ENCODE peak calls at places on chromosome 22, in six cellular contexts. A is A549, H is GM12878, E is endothelial cell of umbilical vein, S is K562, Z is HepG2. J is an unnamed sample.
A peak's percentile ranks its signal among the peaks of the same experiment; 100 is the strongest.

GRCh38 chr22:41240377-41241132 is at the start of gene CHADL:
- DNase-seq in H (no peak), A (no peak), Z (peak; percentile 58), E (no peak), S (no peak), J (no peak)

GRCh38 chr22:50696251-50696798 is 23.7 kb downstream of the SHANK3 start:
- DNase-seq in H (no peak), S (no peak), Z (no peak), A (no peak), E (no peak), J (no peak)

GRCh38 chr22:24214467-24215285 is 30.2 kb downstream of the GGT5 start:
- DNase-seq in H (no peak), S (no peak), E (no peak), Z (no peak), A (no peak), J (no peak)

GRCh38 chr22:46107089-46107664 is 43.1 kb upstream of the PPARA start:
- DNase-seq in E (no peak), H (no peak), S (no peak), A (no peak), Z (no peak), J (no peak)

GRCh38 chr22:19850482-19851109 is 4.1 kb downstream of the GNB1L start:
- DNase-seq in A (no peak), Z (no peak), H (no peak), E (no peak), S (no peak), J (no peak)

GRCh38 chr22:20578192-20578591 is 70.8 kb downstream of the MED15 start:
- DNase-seq in E (no peak), S (no peak), Z (no peak), H (no peak), A (no peak), J (no peak)

GRCh38 chr22:20125201-20126174 is 6.1 kb upstream of the ZDHHC8 start:
- DNase-seq in S (no peak), Z (no peak), A (no peak), E (no peak), H (no peak), J (no peak)

GRCh38 chr22:19438286-19438685 is 5.9 kb downstream of the MRPL40 start:
- DNase-seq in S (no peak), A (no peak), E (no peak), H (no peak), Z (no peak), J (no peak)

GRCh38 chr22:46465793-46466192 is 71.6 kb downstream of the CELSR1 start:
- DNase-seq in H (no peak), S (no peak), Z (no peak), E (no peak), A (no peak), J (no peak)

GRCh38 chr22:24107668-24108067 is 73.6 kb upstream of the SUSD2 start:
- DNase-seq in H (no peak), S (no peak), Z (no peak), E (peak; percentile 62), A (no peak), J (no peak)

GRCh38 chr22:35582218-35582860 is 34.8 kb downstream of the MB start:
- DNase-seq in H (no peak), A (no peak), Z (no peak), E (no peak), S (no peak), J (no peak)

GRCh38 chr22:37675930-37676571 is 615 bp downstream of the LGALS1 start:
- DNase-seq in H (no peak), E (peak; percentile 23), Z (no peak), A (peak; percentile 24), S (peak; percentile 57), J (peak; percentile 62)

GRCh38 chr22:23534851-23535717 is 45.0 kb downstream of the IGLL1 start:
- DNase-seq in A (no peak), S (no peak), E (no peak), Z (no peak), H (no peak), J (no peak)

GRCh38 chr22:30885001-30885366 is 83.6 kb downstream of the MORC2 start:
- DNase-seq in H (no peak), S (no peak), A (no peak), E (no peak), Z (no peak), J (no peak)

GRCh38 chr22:46622081-46622521 is 1.9 kb downstream of the GRAMD4 start:
- DNase-seq in Z (no peak), E (peak; percentile 19), A (no peak), H (no peak), S (no peak), J (peak; percentile 52)

GRCh38 chr22:26318975-26319374 is 110.1 kb upstream of the ASPHD2 start:
- DNase-seq in A (no peak), H (no peak), S (peak; percentile 26), E (no peak), Z (peak; percentile 13), J (peak; percentile 15)

GRCh38 chr22:17121235-17122195 is at the start of gene TMEM121B:
- DNase-seq in S (peak; percentile 41), E (peak; percentile 23), Z (no peak), A (peak; percentile 14), H (no peak), J (peak; percentile 80)
- TF ChIP-seq MYC in S (no peak), E (no peak), Z (no peak), A (no peak), H (no peak), J (no peak)

DNA sequence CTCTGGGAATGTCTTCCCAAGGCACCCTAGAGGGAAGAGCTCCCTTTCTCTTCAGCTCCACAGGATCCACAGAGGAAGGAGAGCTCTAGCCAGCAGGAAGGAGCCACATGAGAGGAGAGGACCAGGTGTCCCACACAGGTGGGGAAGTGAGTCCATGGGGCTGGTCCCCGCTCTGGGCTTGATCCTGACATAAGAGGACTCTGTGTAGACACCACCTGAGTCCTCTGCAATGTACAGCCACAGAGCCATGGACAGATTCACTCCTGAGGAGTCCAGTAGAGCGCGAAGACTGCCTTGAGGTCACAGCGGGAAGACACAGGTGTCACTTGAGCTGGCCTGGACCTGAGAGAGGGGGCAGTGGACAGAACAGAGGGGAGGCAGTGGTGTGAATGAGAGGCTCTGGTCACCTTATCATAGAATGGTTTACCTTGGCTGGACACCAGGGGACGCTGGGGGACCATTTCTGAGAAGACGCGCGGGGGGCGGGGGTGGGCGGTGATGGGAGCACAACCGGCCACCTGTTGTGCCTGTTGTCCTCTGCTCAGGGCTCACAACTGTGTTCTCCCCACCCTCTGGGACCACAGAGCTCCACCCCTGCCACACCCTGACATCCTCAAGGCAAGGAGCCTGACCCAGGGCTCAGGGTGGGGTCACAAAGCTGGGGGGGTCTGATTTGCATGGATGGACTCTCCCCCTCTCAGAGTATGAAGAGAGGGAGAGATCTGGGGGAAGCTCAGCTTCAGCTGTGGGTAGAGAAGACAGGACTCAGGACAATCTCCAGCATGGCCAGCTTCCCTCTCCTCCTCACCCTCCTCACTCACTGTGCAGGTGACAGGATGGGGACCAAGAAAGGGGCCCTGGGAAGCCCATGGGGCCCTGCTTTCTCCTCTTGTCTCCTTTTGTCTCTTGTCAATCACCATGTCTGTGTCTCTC is 128.2 kb downstream of the ZNF280B start:
- DNase-seq in Z (no peak), E (no peak), S (peak; percentile 80), H (no peak), A (no peak), J (peak; percentile 9)
- TF ChIP-seq MYC in Z (no peak), E (no peak), S (no peak), H (no peak), A (no peak), J (no peak)

GRCh38 chr22:39175127-39176066 is 22.9 kb upstream of the CBX7 start:
- DNase-seq in Z (no peak), E (peak; percentile 64), S (no peak), A (peak; percentile 44), H (no peak), J (no peak)

GRCh38 chr22:39176067-39176621 is 23.7 kb upstream of the CBX7 start:
- DNase-seq in S (no peak), Z (peak; percentile 72), A (peak; percentile 57), E (peak; percentile 78), H (no peak), J (no peak)

GRCh38 chr22:39173050-39173706 is 20.7 kb upstream of the CBX7 start:
- DNase-seq in A (no peak), E (no peak), Z (no peak), H (no peak), S (no peak), J (no peak)

GRCh38 chr22:39173787-39174497 is 21.5 kb upstream of the CBX7 start:
- DNase-seq in S (no peak), Z (no peak), H (no peak), E (no peak), A (no peak), J (no peak)

GRCh38 chr22:39174498-39175120 is 22.1 kb upstream of the CBX7 start:
- DNase-seq in Z (peak; percentile 93), S (peak; percentile 18), A (peak; percentile 86), E (peak; percentile 100), H (no peak), J (peak; percentile 62)
- TF ChIP-seq MYC in Z (peak; percentile 48), S (no peak), A (no peak), E (peak; percentile 85), H (no peak), J (no peak)

DNA sequence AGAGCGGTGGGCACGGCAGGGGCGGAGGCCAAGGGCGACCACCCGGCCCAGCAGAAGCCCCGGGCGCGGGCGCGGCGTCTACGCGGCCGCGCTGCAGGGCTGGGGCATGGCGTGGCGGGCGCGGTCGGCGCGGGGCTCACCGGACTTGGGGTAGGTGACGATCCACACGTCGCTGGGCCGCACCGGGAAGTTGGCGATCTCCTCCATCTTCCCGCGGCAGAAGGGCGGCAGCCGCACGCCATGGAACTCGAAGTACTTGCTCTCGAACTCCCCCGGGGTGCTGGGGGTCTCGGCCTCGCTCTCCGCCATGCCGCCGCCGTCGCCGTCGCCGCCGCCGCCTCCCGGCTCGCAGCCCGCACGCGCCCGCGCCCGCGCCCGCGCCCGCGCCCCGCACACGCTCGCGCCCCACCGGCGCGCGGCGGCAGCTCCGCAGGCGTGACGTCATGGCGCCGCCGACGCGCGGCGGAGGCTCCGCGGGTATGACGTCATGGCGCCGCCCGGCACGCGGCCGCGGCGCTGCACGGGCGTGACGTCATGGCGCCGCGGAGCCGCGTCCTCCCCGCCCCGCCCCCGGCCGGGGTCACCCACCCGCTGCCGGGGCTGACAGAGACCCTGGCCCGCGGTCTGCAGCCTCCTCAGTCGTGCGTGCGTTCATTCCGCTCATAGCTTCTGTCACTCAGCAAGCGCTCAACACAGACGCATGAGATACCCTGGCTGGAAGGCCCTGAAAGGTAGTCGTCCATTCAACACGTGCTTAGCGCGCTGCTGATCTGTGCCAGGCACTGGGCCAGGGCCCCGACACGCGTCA is at the start of gene SULT4A1:
- DNase-seq in Z (no peak), A (no peak), E (no peak), H (no peak), S (peak; percentile 17), J (no peak)
- TF ChIP-seq MYC in Z (no peak), A (no peak), E (no peak), H (no peak), S (no peak), J (no peak)

DNA sequence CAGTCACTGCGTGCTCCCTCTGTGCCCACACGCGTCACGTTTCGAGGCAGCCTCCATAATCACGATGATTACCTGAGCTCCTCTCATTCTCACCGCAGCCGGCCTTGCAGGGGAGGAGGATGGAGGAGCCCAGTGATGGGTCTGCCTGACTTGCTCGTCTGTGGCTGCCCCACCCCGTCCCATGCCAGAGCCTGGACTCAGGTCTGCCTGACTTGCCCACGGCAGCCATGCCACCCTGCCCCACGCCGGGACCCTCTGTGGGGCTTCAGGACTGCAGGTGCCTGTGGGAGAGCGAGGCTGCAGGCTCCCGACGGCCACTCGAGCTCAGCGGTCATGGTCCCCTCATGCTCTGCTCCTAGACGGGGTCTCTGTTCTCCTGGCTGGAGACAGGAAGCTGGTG is 1025.1 kb downstream of the BRD1 start:
- DNase-seq in E (no peak), H (no peak), A (no peak), S (no peak), Z (no peak), J (no peak)
- TF ChIP-seq MYC in E (no peak), H (no peak), A (no peak), S (no peak), Z (no peak), J (no peak)